ENCODE peak calls at places on chromosomes 13 and 19, in ten cellular contexts. One of them, this sample, is unnamed.

GRCh38 chr13:40208517-40208916 is 457.9 kb downstream of the FOXO1 start:
- DNase-seq in lung: no peak
- DNase-seq in Peyer's patch: no peak
- DNase-seq in substantia nigra: no peak
- DNase-seq in H9: no peak
- DNase-seq in testis: no peak
- DNase-seq in heart right ventricle: no peak
- DNase-seq in RWPE2: no peak
- DNase-seq in right cardiac atrium: no peak
- DNase-seq in left lung: no peak
- DNase-seq in this sample: no peak

GRCh38 chr13:113853518-113854237 is 10.2 kb downstream of the GAS6 start:
- DNase-seq in lung: no peak
- DNase-seq in Peyer's patch: no peak
- DNase-seq in substantia nigra: no peak
- DNase-seq in H9: peak
- DNase-seq in testis: peak
- DNase-seq in heart right ventricle: peak
- DNase-seq in RWPE2: peak
- DNase-seq in right cardiac atrium: peak
- DNase-seq in left lung: no peak
- DNase-seq in this sample: no peak

GRCh38 chr19:41175825-41176734 is 16.9 kb upstream of the CYP2S1 start:
- DNase-seq in lung: peak
- DNase-seq in Peyer's patch: peak
- DNase-seq in substantia nigra: peak
- DNase-seq in H9: peak
- DNase-seq in testis: no peak
- DNase-seq in heart right ventricle: no peak
- DNase-seq in RWPE2: peak
- DNase-seq in right cardiac atrium: peak
- DNase-seq in left lung: peak
- DNase-seq in this sample: peak

GRCh38 chr13:101219609-101220265 is 196.6 kb downstream of the NALCN start:
- DNase-seq in lung: no peak
- DNase-seq in Peyer's patch: no peak
- DNase-seq in substantia nigra: no peak
- DNase-seq in H9: no peak
- DNase-seq in testis: no peak
- DNase-seq in heart right ventricle: no peak
- DNase-seq in RWPE2: no peak
- DNase-seq in right cardiac atrium: no peak
- DNase-seq in left lung: no peak
- DNase-seq in this sample: no peak

GRCh38 chr13:40221460-40222201 is 444.8 kb downstream of the FOXO1 start:
- DNase-seq in lung: no peak
- DNase-seq in Peyer's patch: peak
- DNase-seq in substantia nigra: no peak
- DNase-seq in H9: no peak
- DNase-seq in testis: peak
- DNase-seq in heart right ventricle: no peak
- DNase-seq in RWPE2: no peak
- DNase-seq in right cardiac atrium: no peak
- DNase-seq in left lung: no peak
- DNase-seq in this sample: no peak

GRCh38 chr19:4732680-4733114 is 9.1 kb upstream of the DPP9 start:
- DNase-seq in lung: peak
- DNase-seq in Peyer's patch: peak
- DNase-seq in substantia nigra: peak
- DNase-seq in H9: peak
- DNase-seq in testis: peak
- DNase-seq in heart right ventricle: peak
- DNase-seq in RWPE2: no peak
- DNase-seq in right cardiac atrium: peak
- DNase-seq in left lung: no peak
- DNase-seq in this sample: peak

GRCh38 chr19:15161028-15161984 is 39.5 kb downstream of the NOTCH3 start:
- DNase-seq in lung: no peak
- DNase-seq in Peyer's patch: peak
- DNase-seq in substantia nigra: no peak
- DNase-seq in H9: no peak
- DNase-seq in testis: peak
- DNase-seq in heart right ventricle: no peak
- DNase-seq in RWPE2: no peak
- DNase-seq in right cardiac atrium: peak
- DNase-seq in left lung: no peak
- DNase-seq in this sample: no peak

GRCh38 chr19:14661372-14661924 is 13.2 kb downstream of the ADGRE3 start:
- DNase-seq in lung: no peak
- DNase-seq in Peyer's patch: no peak
- DNase-seq in substantia nigra: no peak
- DNase-seq in H9: no peak
- DNase-seq in testis: no peak
- DNase-seq in heart right ventricle: no peak
- DNase-seq in RWPE2: no peak
- DNase-seq in right cardiac atrium: no peak
- DNase-seq in left lung: no peak
- DNase-seq in this sample: no peak

GRCh38 chr13:28411859-28412353 is 83.0 kb downstream of the FLT1 start:
- DNase-seq in lung: no peak
- DNase-seq in Peyer's patch: no peak
- DNase-seq in substantia nigra: no peak
- DNase-seq in H9: no peak
- DNase-seq in testis: no peak
- DNase-seq in heart right ventricle: no peak
- DNase-seq in RWPE2: no peak
- DNase-seq in right cardiac atrium: no peak
- DNase-seq in left lung: no peak
- DNase-seq in this sample: no peak

GRCh38 chr13:28412981-28413380 is 81.9 kb downstream of the FLT1 start:
- DNase-seq in lung: no peak
- DNase-seq in Peyer's patch: no peak
- DNase-seq in substantia nigra: no peak
- DNase-seq in H9: no peak
- DNase-seq in testis: no peak
- DNase-seq in heart right ventricle: peak
- DNase-seq in RWPE2: no peak
- DNase-seq in right cardiac atrium: peak
- DNase-seq in left lung: no peak
- DNase-seq in this sample: no peak

GRCh38 chr13:28410096-28410495 is 84.8 kb downstream of the FLT1 start:
- DNase-seq in lung: no peak
- DNase-seq in Peyer's patch: no peak
- DNase-seq in substantia nigra: no peak
- DNase-seq in H9: no peak
- DNase-seq in testis: no peak
- DNase-seq in heart right ventricle: no peak
- DNase-seq in RWPE2: no peak
- DNase-seq in right cardiac atrium: no peak
- DNase-seq in left lung: no peak
- DNase-seq in this sample: no peak

GRCh38 chr13:28415994-28416411 is 78.9 kb downstream of the FLT1 start:
- DNase-seq in lung: no peak
- DNase-seq in Peyer's patch: no peak
- DNase-seq in substantia nigra: no peak
- DNase-seq in H9: no peak
- DNase-seq in testis: no peak
- DNase-seq in heart right ventricle: no peak
- DNase-seq in RWPE2: no peak
- DNase-seq in right cardiac atrium: no peak
- DNase-seq in left lung: no peak
- DNase-seq in this sample: no peak

GRCh38 chr13:28413999-28414398 is 80.9 kb downstream of the FLT1 start:
- DNase-seq in lung: no peak
- DNase-seq in Peyer's patch: no peak
- DNase-seq in substantia nigra: no peak
- DNase-seq in H9: no peak
- DNase-seq in testis: no peak
- DNase-seq in heart right ventricle: no peak
- DNase-seq in RWPE2: no peak
- DNase-seq in right cardiac atrium: no peak
- DNase-seq in left lung: no peak
- DNase-seq in this sample: no peak
- H3K27ac ChIP-seq in lung: no peak
- H3K27ac ChIP-seq in Peyer's patch: no peak
- H3K27ac ChIP-seq in substantia nigra: no peak
- H3K27ac ChIP-seq in H9: peak
- H3K27ac ChIP-seq in testis: no peak
- H3K27ac ChIP-seq in heart right ventricle: peak
- H3K27ac ChIP-seq in RWPE2: no peak
- H3K27ac ChIP-seq in right cardiac atrium: no peak
- H3K27ac ChIP-seq in left lung: no peak
- H3K27ac ChIP-seq in this sample: no peak

GRCh38 chr19:39446365-39447084 is 1.1 kb downstream of the SUPT5H start:
- DNase-seq in lung: no peak
- DNase-seq in Peyer's patch: no peak
- DNase-seq in substantia nigra: no peak
- DNase-seq in H9: no peak
- DNase-seq in testis: no peak
- DNase-seq in heart right ventricle: no peak
- DNase-seq in RWPE2: no peak
- DNase-seq in right cardiac atrium: peak
- DNase-seq in left lung: no peak
- DNase-seq in this sample: no peak

GRCh38 chr19:39445258-39446071 is at the start of gene SUPT5H:
- DNase-seq in lung: peak
- DNase-seq in Peyer's patch: peak
- DNase-seq in substantia nigra: peak
- DNase-seq in H9: peak
- DNase-seq in testis: peak
- DNase-seq in heart right ventricle: peak
- DNase-seq in RWPE2: peak
- DNase-seq in right cardiac atrium: peak
- DNase-seq in left lung: peak
- DNase-seq in this sample: peak

GRCh38 chr19:39444598-39445257 is 654 bp upstream of the SUPT5H start:
- DNase-seq in lung: no peak
- DNase-seq in Peyer's patch: no peak
- DNase-seq in substantia nigra: no peak
- DNase-seq in H9: no peak
- DNase-seq in testis: peak
- DNase-seq in heart right ventricle: no peak
- DNase-seq in RWPE2: no peak
- DNase-seq in right cardiac atrium: peak
- DNase-seq in left lung: no peak
- DNase-seq in this sample: no peak

GRCh38 chr19:39449116-39449797 is 3.9 kb downstream of the SUPT5H start:
- DNase-seq in lung: no peak
- DNase-seq in Peyer's patch: no peak
- DNase-seq in substantia nigra: no peak
- DNase-seq in H9: no peak
- DNase-seq in testis: no peak
- DNase-seq in heart right ventricle: no peak
- DNase-seq in RWPE2: no peak
- DNase-seq in right cardiac atrium: peak
- DNase-seq in left lung: no peak
- DNase-seq in this sample: no peak

GRCh38 chr19:39448271-39448670 is 2.9 kb downstream of the SUPT5H start:
- DNase-seq in lung: no peak
- DNase-seq in Peyer's patch: peak
- DNase-seq in substantia nigra: no peak
- DNase-seq in H9: no peak
- DNase-seq in testis: no peak
- DNase-seq in heart right ventricle: no peak
- DNase-seq in RWPE2: no peak
- DNase-seq in right cardiac atrium: peak
- DNase-seq in left lung: no peak
- DNase-seq in this sample: no peak
- H3K27ac ChIP-seq in lung: peak
- H3K27ac ChIP-seq in Peyer's patch: peak
- H3K27ac ChIP-seq in substantia nigra: no peak
- H3K27ac ChIP-seq in H9: no peak
- H3K27ac ChIP-seq in testis: no peak
- H3K27ac ChIP-seq in heart right ventricle: no peak
- H3K27ac ChIP-seq in RWPE2: peak
- H3K27ac ChIP-seq in right cardiac atrium: no peak
- H3K27ac ChIP-seq in left lung: no peak
- H3K27ac ChIP-seq in this sample: no peak

DNA sequence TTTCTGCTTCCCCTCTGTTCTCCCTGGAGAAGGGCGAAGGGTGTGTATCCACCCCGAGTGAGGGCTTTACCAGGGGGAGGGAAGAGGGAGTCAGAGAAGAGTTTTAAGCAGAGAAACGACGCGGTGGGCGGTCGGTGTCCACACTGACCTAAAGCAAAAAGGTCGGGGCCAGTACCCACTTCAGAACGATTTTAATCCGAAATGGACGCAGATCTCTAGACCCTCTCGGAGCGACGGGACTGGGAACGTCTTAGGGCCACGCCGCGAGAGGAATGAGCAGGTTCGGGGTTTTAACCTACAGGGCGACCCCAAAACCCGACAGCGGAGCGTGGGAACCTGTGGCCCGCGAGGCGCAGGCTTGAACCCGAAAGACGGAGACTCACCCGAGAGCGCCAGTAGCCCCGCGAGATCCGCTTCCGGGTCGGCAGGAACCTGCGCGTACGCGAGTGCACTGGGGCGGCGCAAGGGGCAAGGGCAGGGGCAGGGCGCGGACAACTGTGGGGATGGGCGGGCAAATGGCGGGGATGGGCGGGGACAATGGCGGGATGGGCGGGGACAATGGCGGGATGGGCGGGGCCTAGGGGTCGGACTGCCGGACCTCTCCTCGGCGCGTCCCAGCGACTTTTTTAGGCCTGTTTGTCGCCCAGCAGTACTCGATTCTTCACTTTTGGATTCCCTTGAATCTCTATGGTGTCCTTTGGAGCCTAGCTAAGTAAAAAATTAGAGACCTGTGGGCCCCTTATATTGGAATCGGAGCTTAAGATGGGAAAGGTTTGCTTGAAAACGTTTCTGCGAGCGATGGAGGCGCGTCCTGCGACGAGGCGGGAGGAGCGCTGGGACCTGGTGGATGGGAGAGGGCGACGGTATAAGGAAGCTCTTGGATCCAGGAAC is at the start of gene ZNF677:
- DNase-seq in lung: peak
- DNase-seq in Peyer's patch: peak
- DNase-seq in substantia nigra: peak
- DNase-seq in H9: peak
- DNase-seq in testis: peak
- DNase-seq in heart right ventricle: peak
- DNase-seq in RWPE2: peak
- DNase-seq in right cardiac atrium: peak
- DNase-seq in left lung: peak
- DNase-seq in this sample: peak
- H3K27ac ChIP-seq in lung: peak
- H3K27ac ChIP-seq in Peyer's patch: peak
- H3K27ac ChIP-seq in substantia nigra: peak
- H3K27ac ChIP-seq in H9: no peak
- H3K27ac ChIP-seq in testis: peak
- H3K27ac ChIP-seq in heart right ventricle: peak
- H3K27ac ChIP-seq in RWPE2: peak
- H3K27ac ChIP-seq in right cardiac atrium: peak
- H3K27ac ChIP-seq in left lung: peak
- H3K27ac ChIP-seq in this sample: no peak

DNA sequence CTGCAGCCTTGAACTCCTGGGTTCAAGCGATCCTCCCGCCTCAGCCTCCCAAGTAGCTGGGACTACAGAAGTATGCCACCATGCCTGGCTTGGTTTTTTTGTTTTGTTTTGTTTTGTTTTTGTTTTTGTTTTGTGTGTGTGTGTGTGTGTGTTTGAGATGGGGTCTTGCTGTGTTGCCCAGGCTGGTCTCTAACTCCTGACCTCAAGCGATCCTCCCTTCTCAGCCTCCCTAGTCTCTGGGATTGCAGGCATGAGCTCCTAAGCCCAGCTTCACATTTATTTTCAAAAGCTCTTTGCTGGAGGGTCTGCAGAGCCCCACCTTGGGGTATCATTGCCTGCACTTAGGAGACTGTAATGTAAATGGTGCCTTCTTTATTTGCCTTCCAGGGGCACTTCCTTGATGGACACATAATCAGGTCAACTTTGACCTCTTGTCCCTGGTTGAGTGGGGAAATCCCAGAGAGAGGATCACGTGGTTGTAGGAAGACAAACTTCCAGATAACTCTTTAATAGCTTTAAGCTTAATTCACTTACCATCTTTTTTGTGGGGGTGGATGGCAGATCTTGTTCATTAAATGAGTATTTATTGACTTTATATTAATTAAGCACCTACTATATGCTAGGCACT is 72.9 kb upstream of the NPAS1 start:
- DNase-seq in lung: no peak
- DNase-seq in Peyer's patch: no peak
- DNase-seq in substantia nigra: no peak
- DNase-seq in H9: no peak
- DNase-seq in testis: no peak
- DNase-seq in heart right ventricle: no peak
- DNase-seq in RWPE2: no peak
- DNase-seq in right cardiac atrium: no peak
- DNase-seq in left lung: no peak
- DNase-seq in this sample: no peak
- H3K27ac ChIP-seq in lung: no peak
- H3K27ac ChIP-seq in Peyer's patch: no peak
- H3K27ac ChIP-seq in substantia nigra: peak
- H3K27ac ChIP-seq in H9: no peak
- H3K27ac ChIP-seq in testis: no peak
- H3K27ac ChIP-seq in heart right ventricle: no peak
- H3K27ac ChIP-seq in RWPE2: no peak
- H3K27ac ChIP-seq in right cardiac atrium: no peak
- H3K27ac ChIP-seq in left lung: no peak
- H3K27ac ChIP-seq in this sample: no peak

This sample was measured in CD8-positive, alpha-beta T cell.